ENCODE peak calls at places on chromosome 16, in ten cellular contexts. One of them, this sample, is unnamed.

GRCh38 chr16:57667526-57668258 is 414 bp upstream of the ADGRG3 start:
- DNase-seq in kidney glomerular epithelial cell: no peak
- DNase-seq in cardiac fibroblast: no peak
- DNase-seq in T1000: no peak
- DNase-seq in activated CD4-positive, alpha-beta T cell treated with anti-CD3 and anti-CD28 coated beads for 48 hours: no peak
- DNase-seq in fibroblast of lung: no peak
- DNase-seq in AG20443: no peak
- DNase-seq in stimulated activated CD8-positive, alpha-beta memory T cell treated with anti-CD3 and anti-CD28 coated beads, Interleukin-4, amount 100 ng/mL, for 1 hour: no peak
- DNase-seq in lung: peak
- DNase-seq in NCI-H1436: no peak
- DNase-seq in this sample: no peak

GRCh38 chr16:71484006-71484893 is 4.9 kb downstream of the ZNF19 start:
- DNase-seq in lung: peak
- DNase-seq in cardiac fibroblast: peak
- DNase-seq in activated CD4-positive, alpha-beta T cell treated with anti-CD3 and anti-CD28 coated beads for 48 hours: peak
- DNase-seq in T1000: peak
- DNase-seq in NCI-H1436: peak
- DNase-seq in fibroblast of lung: peak
- DNase-seq in stimulated activated CD8-positive, alpha-beta memory T cell treated with anti-CD3 and anti-CD28 coated beads, Interleukin-4, amount 100 ng/mL, for 1 hour: peak
- DNase-seq in kidney glomerular epithelial cell: peak
- DNase-seq in AG20443: peak
- DNase-seq in this sample: peak

GRCh38 chr16:3825103-3825502 is 55.4 kb downstream of the CREBBP start:
- DNase-seq in AG20443: peak
- DNase-seq in cardiac fibroblast: peak
- DNase-seq in kidney glomerular epithelial cell: peak
- DNase-seq in activated CD4-positive, alpha-beta T cell treated with anti-CD3 and anti-CD28 coated beads for 48 hours: no peak
- DNase-seq in lung: no peak
- DNase-seq in NCI-H1436: no peak
- DNase-seq in stimulated activated CD8-positive, alpha-beta memory T cell treated with anti-CD3 and anti-CD28 coated beads, Interleukin-4, amount 100 ng/mL, for 1 hour: no peak
- DNase-seq in fibroblast of lung: peak
- DNase-seq in T1000: no peak
- DNase-seq in this sample: no peak

GRCh38 chr16:85583491-85584181 is 29.5 kb upstream of the GSE1 start:
- DNase-seq in fibroblast of lung: peak
- DNase-seq in stimulated activated CD8-positive, alpha-beta memory T cell treated with anti-CD3 and anti-CD28 coated beads, Interleukin-4, amount 100 ng/mL, for 1 hour: no peak
- DNase-seq in kidney glomerular epithelial cell: no peak
- DNase-seq in cardiac fibroblast: peak
- DNase-seq in NCI-H1436: peak
- DNase-seq in lung: no peak
- DNase-seq in AG20443: peak
- DNase-seq in activated CD4-positive, alpha-beta T cell treated with anti-CD3 and anti-CD28 coated beads for 48 hours: no peak
- DNase-seq in T1000: no peak
- DNase-seq in this sample: no peak

GRCh38 chr16:57277586-57277985 is 6.9 kb downstream of the PLLP start:
- DNase-seq in fibroblast of lung: peak
- DNase-seq in activated CD4-positive, alpha-beta T cell treated with anti-CD3 and anti-CD28 coated beads for 48 hours: peak
- DNase-seq in stimulated activated CD8-positive, alpha-beta memory T cell treated with anti-CD3 and anti-CD28 coated beads, Interleukin-4, amount 100 ng/mL, for 1 hour: peak
- DNase-seq in cardiac fibroblast: peak
- DNase-seq in AG20443: peak
- DNase-seq in NCI-H1436: no peak
- DNase-seq in kidney glomerular epithelial cell: peak
- DNase-seq in T1000: peak
- DNase-seq in lung: peak
- DNase-seq in this sample: peak

GRCh38 chr16:58035356-58036170 is 10.0 kb downstream of the MMP15 start:
- DNase-seq in AG20443: no peak
- DNase-seq in cardiac fibroblast: no peak
- DNase-seq in NCI-H1436: no peak
- DNase-seq in fibroblast of lung: no peak
- DNase-seq in activated CD4-positive, alpha-beta T cell treated with anti-CD3 and anti-CD28 coated beads for 48 hours: no peak
- DNase-seq in kidney glomerular epithelial cell: no peak
- DNase-seq in T1000: no peak
- DNase-seq in lung: no peak
- DNase-seq in stimulated activated CD8-positive, alpha-beta memory T cell treated with anti-CD3 and anti-CD28 coated beads, Interleukin-4, amount 100 ng/mL, for 1 hour: no peak
- DNase-seq in this sample: no peak

GRCh38 chr16:4384497-4384896 is 12.8 kb downstream of the VASN start:
- DNase-seq in stimulated activated CD8-positive, alpha-beta memory T cell treated with anti-CD3 and anti-CD28 coated beads, Interleukin-4, amount 100 ng/mL, for 1 hour: no peak
- DNase-seq in NCI-H1436: no peak
- DNase-seq in cardiac fibroblast: no peak
- DNase-seq in AG20443: peak
- DNase-seq in kidney glomerular epithelial cell: no peak
- DNase-seq in activated CD4-positive, alpha-beta T cell treated with anti-CD3 and anti-CD28 coated beads for 48 hours: no peak
- DNase-seq in fibroblast of lung: peak
- DNase-seq in lung: no peak
- DNase-seq in T1000: no peak
- DNase-seq in this sample: no peak

GRCh38 chr16:1047123-1047522 is 25.4 kb upstream of the SSTR5 start:
- DNase-seq in stimulated activated CD8-positive, alpha-beta memory T cell treated with anti-CD3 and anti-CD28 coated beads, Interleukin-4, amount 100 ng/mL, for 1 hour: no peak
- DNase-seq in T1000: no peak
- DNase-seq in AG20443: no peak
- DNase-seq in kidney glomerular epithelial cell: no peak
- DNase-seq in NCI-H1436: no peak
- DNase-seq in lung: no peak
- DNase-seq in cardiac fibroblast: no peak
- DNase-seq in activated CD4-positive, alpha-beta T cell treated with anti-CD3 and anti-CD28 coated beads for 48 hours: no peak
- DNase-seq in fibroblast of lung: no peak
- DNase-seq in this sample: no peak

GRCh38 chr16:84600343-84601229 is 17.3 kb downstream of the COTL1 start:
- DNase-seq in activated CD4-positive, alpha-beta T cell treated with anti-CD3 and anti-CD28 coated beads for 48 hours: peak
- DNase-seq in stimulated activated CD8-positive, alpha-beta memory T cell treated with anti-CD3 and anti-CD28 coated beads, Interleukin-4, amount 100 ng/mL, for 1 hour: no peak
- DNase-seq in lung: no peak
- DNase-seq in cardiac fibroblast: no peak
- DNase-seq in fibroblast of lung: peak
- DNase-seq in AG20443: no peak
- DNase-seq in T1000: no peak
- DNase-seq in NCI-H1436: peak
- DNase-seq in kidney glomerular epithelial cell: no peak
- DNase-seq in this sample: no peak

GRCh38 chr16:3946604-3947180 is 66.2 kb upstream of the CREBBP start:
- DNase-seq in fibroblast of lung: no peak
- DNase-seq in activated CD4-positive, alpha-beta T cell treated with anti-CD3 and anti-CD28 coated beads for 48 hours: no peak
- DNase-seq in NCI-H1436: no peak
- DNase-seq in cardiac fibroblast: no peak
- DNase-seq in T1000: no peak
- DNase-seq in AG20443: no peak
- DNase-seq in stimulated activated CD8-positive, alpha-beta memory T cell treated with anti-CD3 and anti-CD28 coated beads, Interleukin-4, amount 100 ng/mL, for 1 hour: no peak
- DNase-seq in lung: no peak
- DNase-seq in kidney glomerular epithelial cell: no peak
- DNase-seq in this sample: no peak

GRCh38 chr16:705748-706188 is at the start of gene FBXL16:
- DNase-seq in lung: no peak
- DNase-seq in T1000: no peak
- DNase-seq in NCI-H1436: peak
- DNase-seq in activated CD4-positive, alpha-beta T cell treated with anti-CD3 and anti-CD28 coated beads for 48 hours: no peak
- DNase-seq in AG20443: peak
- DNase-seq in stimulated activated CD8-positive, alpha-beta memory T cell treated with anti-CD3 and anti-CD28 coated beads, Interleukin-4, amount 100 ng/mL, for 1 hour: no peak
- DNase-seq in kidney glomerular epithelial cell: no peak
- DNase-seq in cardiac fibroblast: no peak
- DNase-seq in fibroblast of lung: no peak
- DNase-seq in this sample: no peak

GRCh38 chr16:47695746-47696145 is 234.6 kb downstream of the PHKB start:
- DNase-seq in stimulated activated CD8-positive, alpha-beta memory T cell treated with anti-CD3 and anti-CD28 coated beads, Interleukin-4, amount 100 ng/mL, for 1 hour: no peak
- DNase-seq in activated CD4-positive, alpha-beta T cell treated with anti-CD3 and anti-CD28 coated beads for 48 hours: no peak
- DNase-seq in lung: no peak
- DNase-seq in T1000: no peak
- DNase-seq in fibroblast of lung: no peak
- DNase-seq in cardiac fibroblast: no peak
- DNase-seq in AG20443: no peak
- DNase-seq in kidney glomerular epithelial cell: no peak
- DNase-seq in NCI-H1436: no peak
- DNase-seq in this sample: no peak

GRCh38 chr16:80640316-80640715 is 99.5 kb downstream of the DYNLRB2 start:
- DNase-seq in stimulated activated CD8-positive, alpha-beta memory T cell treated with anti-CD3 and anti-CD28 coated beads, Interleukin-4, amount 100 ng/mL, for 1 hour: no peak
- DNase-seq in AG20443: no peak
- DNase-seq in NCI-H1436: no peak
- DNase-seq in activated CD4-positive, alpha-beta T cell treated with anti-CD3 and anti-CD28 coated beads for 48 hours: no peak
- DNase-seq in lung: no peak
- DNase-seq in cardiac fibroblast: no peak
- DNase-seq in fibroblast of lung: no peak
- DNase-seq in T1000: no peak
- DNase-seq in kidney glomerular epithelial cell: no peak
- DNase-seq in this sample: no peak